ENCODE peak calls at places on chromosome 18, in five cellular contexts. B is heart left ventricle, U is fibroblast of lung, K is IMR-90, L is stomach. A is an unnamed sample.

GRCh38 chr18:41906528-41907256 is 48.3 kb upstream of the PIK3C3 start:
- DNase-seq in B (no peak), U (peak; percentile 67), K (peak; percentile 69), L (no peak), A (no peak)

GRCh38 chr18:6764382-6764781 is 34.9 kb downstream of the ARHGAP28 start:
- DNase-seq in B (no peak), U (no peak), K (no peak), L (no peak), A (no peak)

GRCh38 chr18:51668632-51669031 is 471.2 kb upstream of the MEX3C start:
- DNase-seq in B (no peak), U (no peak), K (no peak), L (no peak), A (no peak)

GRCh38 chr18:37762076-37762475 is 196.5 kb upstream of the CELF4 start:
- DNase-seq in B (no peak), U (no peak), K (no peak), L (no peak), A (no peak)

GRCh38 chr18:49690307-49690706 is 123.0 kb downstream of the ACAA2 start:
- DNase-seq in B (no peak), U (peak; percentile 97), K (peak; percentile 97), L (no peak), A (no peak)

GRCh38 chr18:23225518-23225917 is 90.2 kb downstream of the CABLES1 start:
- DNase-seq in B (no peak), U (peak; percentile 99), K (peak; percentile 97), L (no peak), A (no peak)

GRCh38 chr18:27844416-27844792 is 332.5 kb downstream of the CDH2 start:
- DNase-seq in B (no peak), U (peak; percentile 42), K (peak; percentile 22), L (no peak), A (no peak)

GRCh38 chr18:75121266-75121665 is 87.7 kb downstream of the PTGR3 start:
- DNase-seq in B (no peak), U (no peak), K (no peak), L (no peak), A (no peak)

GRCh38 chr18:79849328-79850207 is 51.8 kb downstream of the KCNG2 start:
- DNase-seq in B (no peak), U (no peak), K (no peak), L (no peak), A (no peak)

GRCh38 chr18:56712761-56713160 is 61.6 kb downstream of the WDR7 start:
- DNase-seq in B (no peak), U (no peak), K (no peak), L (no peak), A (no peak)

GRCh38 chr18:59085797-59086196 is 53.9 kb upstream of the SEC11C start:
- DNase-seq in B (no peak), U (peak; percentile 6), K (peak; percentile 70), L (no peak), A (no peak)

GRCh38 chr18:63238711-63239110 is 80.9 kb downstream of the BCL2 start:
- DNase-seq in B (no peak), U (no peak), K (no peak), L (no peak), A (no peak)

GRCh38 chr18:61496374-61496773 is 163.1 kb downstream of the CDH20 start:
- DNase-seq in B (no peak), U (no peak), K (no peak), L (no peak), A (no peak)

GRCh38 chr18:42052137-42052708 is 97.2 kb downstream of the PIK3C3 start:
- DNase-seq in B (no peak), U (peak; percentile 60), K (peak; percentile 52), L (no peak), A (no peak)

GRCh38 chr18:5937086-5937485 is 41.8 kb upstream of the TMEM200C start:
- DNase-seq in B (no peak), U (no peak), K (no peak), L (no peak), A (no peak)

GRCh38 chr18:9048808-9049494 is 53.5 kb upstream of the NDUFV2 start:
- DNase-seq in B (no peak), U (no peak), K (peak; percentile 44), L (no peak), A (no peak)

GRCh38 chr18:28504100-28504499 is 327.2 kb upstream of the CDH2 start:
- DNase-seq in B (no peak), U (no peak), K (no peak), L (no peak), A (no peak)

GRCh38 chr18:21314721-21315120 is 72.7 kb downstream of the GREB1L start:
- DNase-seq in B (no peak), U (no peak), K (no peak), L (no peak), A (no peak)

GRCh38 chr18:51537487-51537886 is 340.0 kb upstream of the MEX3C start:
- DNase-seq in B (peak; percentile 56), U (no peak), K (no peak), L (no peak), A (peak; percentile 19)

GRCh38 chr18:58862851-58863538 is 1.7 kb upstream of the ZNF532 start:
- DNase-seq in B (no peak), U (peak; percentile 69), K (peak; percentile 62), L (peak; percentile 27), A (peak; percentile 28)

GRCh38 chr18:49797995-49798394 is 15.3 kb downstream of the ACAA2 start:
- DNase-seq in B (no peak), U (no peak), K (no peak), L (no peak), A (no peak)

GRCh38 chr18:79613186-79613931 is 66.2 kb upstream of the CTDP1 start:
- DNase-seq in B (no peak), U (no peak), K (no peak), L (no peak), A (no peak)

GRCh38 chr18:12998332-12999060 is 7.3 kb downstream of the CEP192 start:
- DNase-seq in B (no peak), U (no peak), K (no peak), L (no peak), A (no peak)

GRCh38 chr18:12993439-12993838 is 2.3 kb downstream of the CEP192 start:
- DNase-seq in B (no peak), U (no peak), K (no peak), L (no peak), A (no peak)

GRCh38 chr18:12996661-12997292 is 5.6 kb downstream of the CEP192 start:
- DNase-seq in B (no peak), U (no peak), K (no peak), L (no peak), A (no peak)

GRCh38 chr18:12995424-12995823 is 4.3 kb downstream of the CEP192 start:
- DNase-seq in B (no peak), U (no peak), K (no peak), L (no peak), A (no peak)

GRCh38 chr18:12995952-12996477 is 4.9 kb downstream of the CEP192 start:
- DNase-seq in B (no peak), U (no peak), K (no peak), L (no peak), A (no peak)
- H3K4me1 ChIP-seq in B (peaks cover 37% of the 10 kb centered on the region), U (peaks cover 2% of the 10 kb centered on the region), K (peaks cover 5% of the 10 kb centered on the region), L (peaks cover 48% of the 10 kb centered on the region), A (peaks cover 12% of the 10 kb centered on the region)

GRCh38 chr18:76398295-76398694 is 96.7 kb downstream of the ZNF516 start:
- DNase-seq in B (no peak), U (no peak), K (no peak), L (peak; percentile 68), A (no peak)

GRCh38 chr18:76399613-76400391 is 95.2 kb downstream of the ZNF516 start:
- DNase-seq in B (no peak), U (no peak), K (no peak), L (no peak), A (no peak)

GRCh38 chr18:76397631-76398030 is 97.4 kb downstream of the ZNF516 start:
- DNase-seq in B (no peak), U (no peak), K (no peak), L (no peak), A (no peak)

GRCh38 chr18:76396792-76397191 is 98.2 kb downstream of the ZNF516 start:
- DNase-seq in B (no peak), U (no peak), K (no peak), L (no peak), A (no peak)

DNA sequence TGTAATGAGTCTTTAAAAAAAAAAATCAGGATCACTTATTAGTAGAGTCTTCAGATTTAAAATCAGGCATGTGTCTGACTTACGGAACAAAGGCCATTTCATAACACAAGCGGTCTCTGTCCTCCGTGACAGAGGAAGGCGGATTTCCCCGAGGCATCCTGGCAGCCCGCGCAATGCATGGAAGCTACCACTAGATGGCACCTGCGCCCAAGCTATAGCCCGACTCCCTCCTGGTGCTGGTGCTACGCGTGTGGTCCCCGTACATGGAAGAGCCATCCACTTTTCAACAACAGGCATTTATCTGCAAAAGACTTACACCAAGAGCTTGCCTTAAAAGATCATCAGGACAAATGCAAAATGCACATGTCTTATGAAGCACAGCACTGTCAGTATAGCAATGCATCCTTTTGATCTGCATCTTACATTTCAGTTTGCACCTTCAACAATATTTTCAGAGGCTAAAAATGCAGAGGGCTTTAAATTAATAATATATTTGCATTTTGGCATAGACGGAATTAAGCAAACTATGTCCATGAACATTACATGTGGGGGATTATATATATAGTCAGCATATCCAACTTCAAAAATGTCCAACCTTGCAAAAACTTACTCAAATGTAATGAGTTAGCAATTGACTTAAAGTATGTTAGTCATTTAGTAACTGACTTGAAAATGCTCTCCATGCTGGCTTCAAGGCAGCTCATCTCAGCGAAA is 96.0 kb downstream of the ZNF516 start:
- DNase-seq in B (peak; percentile 77), U (peak; percentile 76), K (peak; percentile 77), L (peak; percentile 86), A (peak; percentile 81)
- H3K4me1 ChIP-seq in B (peaks cover 15% of the 10 kb centered on the region), U (no peaks in the 10 kb centered on the region), K (peaks cover 6% of the 10 kb centered on the region), L (peaks cover 37% of the 10 kb centered on the region), A (peaks cover 4% of the 10 kb centered on the region)

DNA sequence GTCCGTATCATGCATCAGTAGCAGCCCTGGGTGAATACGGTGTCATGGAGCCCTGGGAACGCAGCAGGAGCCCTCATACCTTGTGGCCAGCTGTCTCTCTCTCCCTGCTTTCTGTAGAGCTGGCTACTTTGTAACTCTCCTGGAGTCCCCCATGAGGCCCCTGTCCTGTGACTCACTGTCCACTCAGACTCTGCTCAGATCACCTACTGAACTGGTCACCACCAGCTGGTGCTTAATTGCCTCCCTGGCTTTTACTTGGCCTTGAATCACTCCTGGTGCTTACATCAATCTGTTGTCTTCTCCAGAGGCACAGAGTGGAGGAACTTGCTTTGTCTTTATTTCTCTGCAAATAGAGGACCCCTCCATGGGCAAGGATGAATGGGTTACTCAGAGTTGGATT is 172.7 kb downstream of the HRH4 start:
- DNase-seq in B (no peak), U (peak; percentile 44), K (peak; percentile 92), L (no peak), A (no peak)
- H3K4me1 ChIP-seq in B (peaks cover 38% of the 10 kb centered on the region), U (peaks cover 5% of the 10 kb centered on the region), K (peaks cover 15% of the 10 kb centered on the region), L (peaks cover 9% of the 10 kb centered on the region), A (no peaks in the 10 kb centered on the region)

DNA sequence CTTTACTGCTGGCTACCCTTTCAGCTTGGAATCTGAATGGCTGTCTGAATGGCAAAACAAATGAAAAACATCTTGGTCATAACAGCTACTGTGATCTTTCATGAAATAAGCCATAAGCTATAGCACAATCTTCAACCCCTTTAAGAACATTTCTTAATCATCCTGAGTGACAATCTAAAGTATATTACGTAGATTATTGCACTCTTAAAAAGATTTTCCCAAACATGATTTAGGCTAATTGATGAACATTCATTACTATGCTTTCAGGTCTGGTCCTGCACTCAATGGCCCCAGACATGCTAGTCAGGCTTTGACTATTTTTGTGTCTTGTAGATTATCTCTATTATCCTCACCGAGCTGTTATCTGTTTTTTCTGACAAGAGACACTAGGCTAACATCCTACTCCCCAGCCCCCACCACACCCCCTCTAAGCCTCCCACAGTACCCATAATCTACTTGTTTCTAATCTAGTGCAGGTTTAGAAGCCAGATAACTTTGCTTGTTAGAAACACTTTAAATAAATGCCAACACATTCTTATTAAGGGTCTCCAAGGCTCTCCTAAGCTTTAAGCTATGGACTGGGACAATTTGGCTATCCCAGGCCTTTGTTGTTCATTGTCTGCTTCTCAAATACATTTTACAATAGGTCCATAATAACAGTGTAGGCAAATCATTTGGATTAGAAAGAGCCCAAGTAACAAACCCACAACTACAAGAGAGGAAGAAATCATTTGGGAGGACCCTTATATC is 4.2 kb downstream of the SMAD2 start:
- DNase-seq in B (no peak), U (no peak), K (no peak), L (no peak), A (no peak)
- H3K4me1 ChIP-seq in B (peaks cover 63% of the 10 kb centered on the region), U (no peaks in the 10 kb centered on the region), K (peaks cover 2% of the 10 kb centered on the region), L (peaks cover 80% of the 10 kb centered on the region), A (peaks cover 30% of the 10 kb centered on the region)

A was measured in transverse colon.